ENCODE peak calls at places on chromosomes 12 and 14, in seven cellular contexts. E, O, X, R, U, N and A are unnamed samples.

GRCh38 chr12:19737019-19737418 is 297.7 kb downstream of the AEBP2 start:
- DNase-seq in E (no peak), O (no peak), X (no peak), R (no peak), U (no peak), N (no peak), A (no peak)

GRCh38 chr14:54747616-54748015 is 155.0 kb downstream of the GCH1 start:
- DNase-seq in E (peak), O (no peak), X (no peak), R (no peak), U (no peak), N (no peak), A (no peak)

GRCh38 chr14:41973178-41973577 is 366.5 kb downstream of the LRFN5 start:
- DNase-seq in E (no peak), O (no peak), X (no peak), R (no peak), U (no peak), N (no peak), A (no peak)

GRCh38 chr14:75553761-75554160 is 24.7 kb upstream of the FLVCR2 start:
- DNase-seq in E (peak), O (no peak), X (no peak), R (no peak), U (no peak), N (no peak), A (no peak)

GRCh38 chr12:60257063-60257462 is 661.2 kb downstream of the SLC16A7 start:
- DNase-seq in E (peak), O (no peak), X (no peak), R (peak), U (no peak), N (peak), A (peak)

GRCh38 chr12:120677765-120678473 is 9.0 kb upstream of the MLEC start:
- DNase-seq in E (no peak), O (no peak), X (no peak), R (no peak), U (peak), N (no peak), A (no peak)

GRCh38 chr14:92679246-92679645 is 69.2 kb downstream of the LGMN start:
- DNase-seq in E (no peak), O (no peak), X (no peak), R (no peak), U (no peak), N (no peak), A (no peak)

GRCh38 chr12:120078868-120079267 is 37.7 kb downstream of the RAB35 start:
- DNase-seq in E (no peak), O (no peak), X (no peak), R (no peak), U (no peak), N (peak), A (no peak)

GRCh38 chr12:64090047-64090446 is 132.0 kb downstream of the KICS2 start:
- DNase-seq in E (peak), O (no peak), X (no peak), R (no peak), U (no peak), N (no peak), A (no peak)

GRCh38 chr12:112091563-112091962 is 17.0 kb downstream of the NAA25 start:
- DNase-seq in E (no peak), O (no peak), X (no peak), R (no peak), U (no peak), N (peak), A (no peak)

GRCh38 chr12:91877022-91877421 is 268.6 kb downstream of the BTG1 start:
- DNase-seq in E (peak), O (no peak), X (no peak), R (peak), U (no peak), N (peak), A (peak)

GRCh38 chr12:122959566-122960192 is 6.6 kb downstream of the ABCB9 start:
- DNase-seq in E (no peak), O (no peak), X (no peak), R (no peak), U (no peak), N (no peak), A (no peak)

GRCh38 chr12:122961551-122962329 is 4.5 kb downstream of the ABCB9 start:
- DNase-seq in E (no peak), O (no peak), X (no peak), R (no peak), U (no peak), N (no peak), A (no peak)

GRCh38 chr12:122958198-122958888 is 7.9 kb downstream of the ABCB9 start:
- DNase-seq in E (no peak), O (no peak), X (no peak), R (no peak), U (no peak), N (no peak), A (no peak)

GRCh38 chr12:122963928-122964240 is 2.4 kb downstream of the ABCB9 start:
- DNase-seq in E (no peak), O (peak), X (no peak), R (no peak), U (no peak), N (no peak), A (peak)

GRCh38 chr12:122960193-122960569 is 6.1 kb downstream of the ABCB9 start:
- DNase-seq in E (no peak), O (no peak), X (no peak), R (no peak), U (no peak), N (no peak), A (no peak)
- H2BK5ac ChIP-seq in E (no peak), O (no peak), X (peak), R (no peak), U (no peak), N (no peak), A (no peak)

GRCh38 chr12:66804555-66804954 is 125.7 kb upstream of the GRIP1 start:
- DNase-seq in E (no peak), O (no peak), X (no peak), R (no peak), U (no peak), N (no peak), A (no peak)

GRCh38 chr12:66803972-66804371 is 125.1 kb upstream of the GRIP1 start:
- DNase-seq in E (no peak), O (peak), X (peak), R (peak), U (no peak), N (peak), A (no peak)

DNA sequence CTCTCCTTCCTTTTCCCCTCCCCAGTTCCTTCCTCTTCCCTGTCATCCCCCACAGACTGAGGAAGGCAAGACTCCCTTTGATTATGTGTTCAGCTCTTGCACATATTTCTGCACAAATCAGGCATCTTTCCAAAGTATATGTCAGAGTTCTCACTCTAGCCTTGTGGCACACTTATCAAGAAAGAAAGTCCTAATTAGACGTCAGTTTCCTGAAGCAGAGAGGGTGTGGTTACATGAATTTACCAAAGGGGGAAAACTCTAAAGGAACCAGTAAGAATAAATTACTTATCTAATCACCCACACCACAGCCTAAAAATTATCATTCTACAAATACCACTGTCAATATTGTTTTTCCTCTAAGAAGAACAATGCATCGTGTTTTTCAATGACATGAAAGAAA is 120.7 kb upstream of the GRIP1 start:
- DNase-seq in E (no peak), O (no peak), X (no peak), R (no peak), U (no peak), N (no peak), A (no peak)
- H2BK5ac ChIP-seq in E (no peak), O (no peak), X (no peak), R (no peak), U (no peak), N (no peak), A (no peak)

GRCh38 chr12:4595881-4596280 is 33.9 kb downstream of the DYRK4 start:
- DNase-seq in E (no peak), O (no peak), X (no peak), R (no peak), U (no peak), N (no peak), A (no peak)

GRCh38 chr12:4589941-4590340 is 27.9 kb downstream of the DYRK4 start:
- DNase-seq in E (no peak), O (no peak), X (no peak), R (no peak), U (no peak), N (no peak), A (peak)

GRCh38 chr12:4588916-4589315 is 26.9 kb downstream of the DYRK4 start:
- DNase-seq in E (no peak), O (no peak), X (no peak), R (no peak), U (no peak), N (no peak), A (no peak)

GRCh38 chr12:4587108-4587507 is 25.1 kb downstream of the DYRK4 start:
- DNase-seq in E (no peak), O (peak), X (no peak), R (peak), U (peak), N (no peak), A (no peak)

DNA sequence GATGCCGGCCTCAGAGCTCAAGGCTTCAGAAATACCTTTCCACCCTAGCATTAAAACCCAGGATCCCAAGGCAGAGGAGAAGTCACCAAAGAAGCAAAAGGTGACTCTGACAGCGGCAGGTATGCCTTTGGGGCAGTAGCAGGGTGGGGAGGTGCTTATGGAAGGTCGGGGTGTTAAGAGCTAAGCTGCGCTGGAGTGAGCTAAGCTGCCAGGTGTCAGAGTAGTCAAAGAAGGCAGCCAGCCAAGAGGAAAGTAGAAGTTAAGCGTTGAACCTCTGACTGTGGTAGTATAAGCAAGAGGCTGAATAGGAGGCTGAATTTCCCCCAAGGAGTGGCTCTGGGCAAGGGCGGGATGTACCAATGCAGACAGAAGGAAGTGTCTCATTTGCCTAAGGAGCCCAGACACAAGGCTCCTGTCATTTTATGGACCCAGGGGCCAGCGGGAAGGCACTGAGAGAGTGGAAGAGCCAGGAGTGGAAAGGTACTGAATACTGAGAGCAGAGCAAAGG is 29.2 kb downstream of the DYRK4 start:
- DNase-seq in E (no peak), O (no peak), X (no peak), R (no peak), U (no peak), N (no peak), A (no peak)
- H2BK5ac ChIP-seq in E (no peak), O (no peak), X (no peak), R (no peak), U (no peak), N (no peak), A (no peak)

DNA sequence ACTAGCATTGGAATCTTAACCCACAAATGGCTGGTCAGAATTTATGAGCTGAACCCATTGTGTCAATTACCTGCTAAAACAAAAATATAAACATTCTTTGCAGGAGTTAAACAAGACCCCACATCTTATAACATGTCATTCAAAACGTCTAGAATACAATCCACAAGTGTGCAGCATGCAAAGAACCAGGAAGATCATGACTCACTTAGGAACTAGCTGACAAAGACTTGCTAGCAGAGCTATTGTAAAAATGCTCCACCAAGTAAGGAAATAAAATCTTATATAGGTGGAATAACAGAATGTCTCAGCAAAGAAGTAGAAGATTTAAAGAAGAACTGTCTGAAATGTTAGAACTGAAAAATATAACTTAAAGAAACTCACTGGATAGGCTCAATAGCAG is 26.5 kb upstream of the POC1B start:
- DNase-seq in E (no peak), O (no peak), X (no peak), R (no peak), U (no peak), N (no peak), A (peak)
- H2BK5ac ChIP-seq in E (no peak), O (no peak), X (no peak), R (no peak), U (no peak), N (no peak), A (no peak)

DNA sequence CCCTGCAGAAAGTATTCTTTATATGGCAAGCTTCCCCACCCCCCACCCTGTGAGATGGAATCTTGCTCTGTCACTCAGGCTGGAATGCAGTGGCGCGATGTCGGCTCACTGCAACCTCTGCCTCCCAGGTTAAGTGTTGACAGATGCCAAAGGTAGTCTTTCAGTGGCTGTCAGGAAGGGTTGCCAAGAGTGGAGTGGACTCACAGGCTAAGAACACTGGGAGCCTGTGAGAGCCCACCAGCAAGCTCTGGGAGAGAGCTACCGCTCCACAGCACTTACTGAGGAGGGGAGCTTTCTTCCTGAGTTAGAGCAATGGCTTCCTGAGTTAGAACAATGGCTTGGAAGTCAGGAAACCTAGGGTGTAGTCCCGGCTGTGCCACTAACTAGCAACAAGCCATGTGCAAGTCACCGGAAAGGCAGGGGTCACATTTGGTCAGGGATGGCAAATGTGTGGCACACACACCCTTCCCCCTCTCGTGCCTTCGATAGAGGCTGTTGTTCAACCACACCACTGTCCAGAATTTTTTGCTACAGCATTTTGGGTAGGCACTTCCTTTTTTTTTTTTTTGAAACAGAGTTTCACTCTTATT is 2.6 kb downstream of the RNASE1 start:
- DNase-seq in E (no peak), O (no peak), X (no peak), R (peak), U (no peak), N (peak), A (no peak)
- H2BK5ac ChIP-seq in E (no peak), O (no peak), X (no peak), R (peak), U (peak), N (peak), A (no peak)

GRCh38 chr12:77032406-77032805 is 33.0 kb downstream of the E2F7 start:
- DNase-seq in E (no peak), O (no peak), X (no peak), R (no peak), U (no peak), N (peak), A (peak)
- H2BK5ac ChIP-seq in E (no peak), O (no peak), X (no peak), R (no peak), U (no peak), N (no peak), A (peak)

DNA sequence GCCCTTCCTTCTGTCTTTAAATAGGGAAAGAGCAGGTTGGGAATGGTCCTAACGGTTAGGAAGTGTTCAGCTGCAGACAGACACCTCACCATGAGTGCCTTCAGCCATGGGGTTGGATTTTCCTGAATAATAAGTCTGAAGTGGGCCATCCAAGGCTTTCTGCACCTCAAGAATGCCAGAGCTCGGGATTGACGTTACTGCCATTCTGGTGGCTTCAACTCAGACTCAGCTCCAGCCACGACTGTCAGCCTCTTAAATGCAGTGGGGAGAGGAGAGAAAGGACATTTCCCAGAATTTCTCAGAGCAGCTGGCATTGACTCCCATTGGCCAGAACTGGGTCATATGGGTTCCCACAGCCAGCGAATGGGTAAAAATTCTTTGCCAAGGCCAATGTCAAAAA is 363.4 kb downstream of the MED13L start:
- DNase-seq in E (no peak), O (no peak), X (no peak), R (no peak), U (no peak), N (no peak), A (no peak)
- H2BK5ac ChIP-seq in E (no peak), O (no peak), X (no peak), R (no peak), U (no peak), N (no peak), A (no peak)